ENCODE peak calls at places on chromosomes 4 and X, in eight cellular contexts. W is ascending aorta, B is Panc1, S is stomach, T is BE2C, M is MM.1S, D is thyroid gland, A is right cardiac atrium. X is an unnamed sample. For H3K27me3, the result is how much of the 10 kb centered on the place peaks cover.

GRCh38 chr4:114146947-114147618 is 167.6 kb upstream of the ARSJ start:
- DNase-seq in W (no peak), B (no peak), S (no peak), T (no peak), M (no peak), D (no peak), A (no peak), X (no peak)

GRCh38 chrX:119982145-119982544 is 38.6 kb upstream of the NKAP start:
- DNase-seq in W (no peak), B (no peak), S (no peak), T (no peak), M (no peak), D (no peak), A (no peak), X (no peak)

GRCh38 chr4:177251237-177251636 is 58.4 kb upstream of the NEIL3 start:
- DNase-seq in W (no peak), B (no peak), S (no peak), T (no peak), M (no peak), D (no peak), A (no peak), X (no peak)

GRCh38 chrX:53685711-53686110 is 808 bp downstream of the HUWE1 start:
- DNase-seq in W (no peak), B (no peak), S (no peak), T (no peak), M (no peak), D (no peak), A (no peak), X (no peak)

GRCh38 chrX:112738347-112739033 is 58.8 kb upstream of the LHFPL1 start:
- DNase-seq in W (no peak), B (no peak), S (no peak), T (no peak), M (no peak), D (no peak), A (no peak), X (no peak)

GRCh38 chr4:144575181-144575580 is 70.8 kb upstream of the HHIP start:
- DNase-seq in W (no peak), B (no peak), S (no peak), T (no peak), M (no peak), D (no peak), A (peak), X (no peak)

GRCh38 chr4:10746371-10747143 is 62.0 kb upstream of the CLNK start:
- DNase-seq in W (no peak), B (no peak), S (no peak), T (no peak), M (no peak), D (no peak), A (peak), X (no peak)

GRCh38 chr4:80005863-80006262 is 67.2 kb downstream of the ANTXR2 start:
- DNase-seq in W (no peak), B (no peak), S (no peak), T (no peak), M (no peak), D (no peak), A (no peak), X (no peak)

GRCh38 chr4:38150766-38151165 is 190.6 kb downstream of the PTTG2 start:
- DNase-seq in W (no peak), B (no peak), S (no peak), T (no peak), M (no peak), D (no peak), A (no peak), X (no peak)

DNA sequence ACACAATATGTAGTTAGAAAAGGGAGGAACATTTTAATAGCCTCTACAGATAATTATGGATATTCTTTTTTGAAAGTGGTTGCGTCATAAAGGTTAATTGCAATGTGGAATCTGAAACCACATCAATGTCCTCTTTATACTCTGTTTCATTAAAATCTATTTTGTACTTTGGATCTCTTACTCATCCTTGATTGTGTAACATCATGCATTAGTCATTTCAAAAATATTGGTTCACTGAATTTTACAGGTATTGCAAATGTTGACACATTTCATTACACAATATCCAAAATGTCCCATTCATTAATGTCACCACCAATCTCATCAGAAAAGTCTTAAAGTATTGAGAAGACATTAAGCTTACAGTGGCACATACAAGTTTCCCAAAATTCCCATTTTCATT is 62.7 kb upstream of the USP9X start:
- DNase-seq in W (no peak), B (no peak), S (no peak), T (no peak), M (no peak), D (no peak), A (no peak), X (no peak)
- H3K27me3 ChIP-seq in W (under half), B (under half), S (under half), T (under half), M (under half), D (under half), A (under half), X (under half)

GRCh38 chr4:1480720-1481119 is 74.5 kb upstream of the NKX1-1 start:
- DNase-seq in W (no peak), B (no peak), S (no peak), T (no peak), M (no peak), D (no peak), A (no peak), X (no peak)
- H3K27me3 ChIP-seq in W (under half), B (under half), S (under half), T (under half), M (under half), D (under half), A (under half), X (under half)

GRCh38 chr4:8690216-8690786 is 97.7 kb downstream of the CPZ start:
- DNase-seq in W (no peak), B (no peak), S (no peak), T (no peak), M (no peak), D (no peak), A (no peak), X (peak)
- H3K27me3 ChIP-seq in W (under half), B (under half), S (under half), T (under half), M (half or more), D (under half), A (under half), X (under half)

DNA sequence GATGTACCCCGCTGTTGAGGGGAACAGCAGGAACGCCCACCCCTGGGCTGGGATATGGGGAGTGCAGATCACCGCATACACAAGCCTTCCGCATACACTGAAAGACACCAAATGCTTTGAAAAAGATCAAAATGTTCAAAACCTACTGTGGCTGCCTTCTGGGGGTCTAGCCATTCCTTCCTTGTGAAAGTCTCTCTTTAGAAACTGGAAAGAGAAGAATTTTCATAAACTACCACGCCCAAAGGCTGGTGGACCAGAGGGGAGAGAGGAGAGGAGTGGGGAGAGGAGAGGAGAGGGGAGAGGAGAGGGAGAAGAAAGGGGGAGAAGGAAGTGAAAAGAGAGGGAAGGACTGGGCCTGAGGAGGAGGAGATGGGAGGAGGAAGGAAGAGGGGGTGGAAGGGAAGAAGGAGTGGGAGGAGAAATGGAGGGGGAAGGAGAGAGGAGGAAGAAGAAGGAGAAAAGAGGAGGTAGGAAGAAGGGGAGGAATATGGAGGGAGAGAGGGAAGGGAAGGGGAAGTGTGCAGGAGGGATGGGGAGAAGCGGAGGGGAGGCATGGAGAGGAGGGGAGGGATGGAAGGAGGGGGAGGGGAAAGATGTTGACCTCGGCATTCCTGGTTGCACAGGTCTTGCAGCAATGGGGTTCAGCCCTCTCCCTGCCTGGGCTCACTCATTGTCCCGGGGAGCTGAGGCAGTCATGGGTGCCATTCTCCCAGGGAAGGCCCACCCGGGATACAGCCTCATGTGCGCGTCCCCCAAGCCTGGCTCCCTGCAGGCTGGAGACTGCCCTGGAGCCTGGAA is 5.5 kb upstream of the HMX1 start:
- DNase-seq in W (no peak), B (no peak), S (no peak), T (no peak), M (no peak), D (no peak), A (no peak), X (no peak)
- H3K27me3 ChIP-seq in W (under half), B (under half), S (half or more), T (under half), M (half or more), D (under half), A (under half), X (under half)

X was measured in right lobe of liver.